ENCODE peak calls at places on chromosomes 3 and 15, in nine cellular contexts. J, R, B, Y, V, D, W, M and T are unnamed samples.
A peak's percentile ranks its signal among the peaks of the same experiment; 100 is the strongest.

GRCh38 chr3:70731046-70731445 is 418.6 kb upstream of the MDFIC2 start:
- DNase-seq in J (no peak), D (no peak), V (no peak), M (no peak), R (no peak), Y (no peak), B (no peak), W (no peak), T (no peak)

GRCh38 chr15:22903961-22904534 is 65.6 kb downstream of the NIPA2 start:
- DNase-seq in V (no peak), R (no peak), J (no peak), Y (no peak), B (no peak), D (no peak), W (no peak), M (no peak), T (no peak)

GRCh38 chr3:173825731-173826130 is 428.2 kb downstream of the NLGN1 start:
- DNase-seq in R (no peak), D (no peak), Y (no peak), W (peak; percentile 9), J (no peak), M (no peak), V (no peak), B (peak; percentile 9), T (no peak)

GRCh38 chr3:80087769-80088168 is 320.0 kb upstream of the ROBO1 start:
- DNase-seq in W (peak; percentile 2), B (peak; percentile 42), R (no peak), Y (no peak), V (no peak), M (no peak), J (no peak), D (no peak), T (no peak)

GRCh38 chr3:48410205-48411040 is 19.5 kb downstream of the PLXNB1 start:
- DNase-seq in R (no peak), B (no peak), Y (peak; percentile 13), V (peak; percentile 13), M (no peak), J (no peak), D (no peak), W (no peak), T (no peak)

GRCh38 chr3:76561494-76562242 is 478.2 kb upstream of the ROBO2 start:
- DNase-seq in M (no peak), D (no peak), R (peak; percentile 21), B (no peak), W (peak; percentile 12), V (no peak), J (no peak), Y (no peak), T (no peak)

GRCh38 chr3:104359546-104359945 is 1007.2 kb upstream of the ALCAM start:
- DNase-seq in W (peak; percentile 52), V (no peak), D (no peak), R (peak; percentile 14), B (peak; percentile 82), Y (no peak), J (no peak), M (no peak), T (peak; percentile 3)

GRCh38 chr3:172391592-172392302 is 56.5 kb downstream of the GHSR start:
- DNase-seq in M (no peak), B (peak; percentile 7), Y (no peak), J (no peak), R (no peak), V (no peak), D (no peak), W (peak; percentile 54), T (peak; percentile 13)

GRCh38 chr3:193040836-193041672 is 123.4 kb upstream of the MB21D2 start:
- DNase-seq in W (peak; percentile 49), B (peak; percentile 41), M (no peak), V (no peak), J (no peak), Y (peak; percentile 26), R (peak; percentile 64), D (no peak), T (peak; percentile 5)

GRCh38 chr15:52523192-52523591 is 5.5 kb downstream of the MYO5A start:
- DNase-seq in Y (no peak), B (peak; percentile 67), J (no peak), V (no peak), W (peak; percentile 76), D (no peak), M (no peak), R (peak; percentile 63), T (no peak)

GRCh38 chr15:66578286-66578875 is 12.6 kb upstream of the LCTL start:
- DNase-seq in V (no peak), J (no peak), M (no peak), B (peak; percentile 61), W (peak; percentile 44), Y (no peak), R (peak; percentile 27), D (peak; percentile 19), T (no peak)